ENCODE peak calls at places on chromosomes 2 and 18, in five cellular contexts. One of them, this sample, is unnamed.

GRCh38 chr2:59025157-59025757 is 784.1 kb upstream of the FANCL start:
- DNase-seq in caudate nucleus: no peak
- DNase-seq in GDM1: peak
- DNase-seq in GM12865: peak
- DNase-seq in ELR: peak
- DNase-seq in this sample: peak

GRCh38 chr2:5618271-5618670 is 73.9 kb upstream of the SOX11 start:
- DNase-seq in caudate nucleus: no peak
- DNase-seq in GDM1: no peak
- DNase-seq in GM12865: no peak
- DNase-seq in ELR: no peak
- DNase-seq in this sample: no peak

GRCh38 chr2:8794923-8795825 is 42.2 kb downstream of the KIDINS220 start:
- DNase-seq in caudate nucleus: no peak
- DNase-seq in GDM1: no peak
- DNase-seq in GM12865: no peak
- DNase-seq in ELR: no peak
- DNase-seq in this sample: peak

GRCh38 chr2:201118121-201118956 is 2.4 kb downstream of the CFLAR start:
- DNase-seq in caudate nucleus: peak
- DNase-seq in GDM1: peak
- DNase-seq in GM12865: peak
- DNase-seq in ELR: peak
- DNase-seq in this sample: peak

GRCh38 chr18:8705280-8705940 is at the start of gene MTCL1:
- DNase-seq in caudate nucleus: no peak
- DNase-seq in GDM1: no peak
- DNase-seq in GM12865: peak
- DNase-seq in ELR: peak
- DNase-seq in this sample: peak

GRCh38 chr2:95524195-95524594 is 39.6 kb upstream of the TRIM43B start:
- DNase-seq in caudate nucleus: no peak
- DNase-seq in GDM1: no peak
- DNase-seq in GM12865: no peak
- DNase-seq in ELR: no peak
- DNase-seq in this sample: no peak

GRCh38 chr2:160298960-160299359 is 98.9 kb upstream of the ITGB6 start:
- DNase-seq in caudate nucleus: no peak
- DNase-seq in GDM1: no peak
- DNase-seq in GM12865: no peak
- DNase-seq in ELR: peak
- DNase-seq in this sample: peak

GRCh38 chr2:239192456-239192855 is 208.4 kb downstream of the HDAC4 start:
- DNase-seq in caudate nucleus: no peak
- DNase-seq in GDM1: no peak
- DNase-seq in GM12865: no peak
- DNase-seq in ELR: no peak
- DNase-seq in this sample: no peak